ENCODE peak calls at places on chromosomes 7 and 10, in four cellular contexts. Y is tibial artery, O is lung, U is ovary. E is an unnamed sample. For H3K4me1, the result is how much of the 10 kb centered on the place peaks cover.

GRCh38 chr10:91300011-91300575 is 79.6 kb downstream of the PCGF5 start:
- DNase-seq in O (no peak), U (no peak), Y (no peak), E (no peak)

GRCh38 chr7:102152672-102153585 is 133.7 kb upstream of the SH2B2 start:
- DNase-seq in Y (no peak), U (no peak), O (peak), E (peak)

GRCh38 chr7:24574365-24574764 is 1.1 kb downstream of the PALS2 start:
- DNase-seq in U (no peak), O (no peak), Y (no peak), E (peak)

GRCh38 chr10:72260588-72261322 is 13.0 kb upstream of the DDIT4 start:
- DNase-seq in U (peak), Y (peak), O (peak), E (peak)

GRCh38 chr10:8183241-8183704 is 128.8 kb downstream of the GATA3 start:
- DNase-seq in U (no peak), Y (no peak), O (no peak), E (peak)

GRCh38 chr10:99337261-99337905 is 8.2 kb downstream of the CNNM1 start:
- DNase-seq in U (no peak), Y (no peak), O (no peak), E (peak)

GRCh38 chr7:1244701-1245526 is 12.2 kb downstream of the UNCX start:
- DNase-seq in U (no peak), Y (no peak), O (no peak), E (no peak)

GRCh38 chr10:27506280-27506679 is 2.2 kb downstream of the RAB18 start:
- DNase-seq in U (no peak), Y (no peak), O (no peak), E (no peak)

GRCh38 chr10:98150544-98150943 is 16.1 kb downstream of the R3HCC1L start:
- DNase-seq in Y (no peak), O (no peak), U (no peak), E (no peak)

GRCh38 chr10:26931223-26931622 is 70.5 kb upstream of the ABI1 start:
- DNase-seq in U (no peak), O (no peak), Y (no peak), E (peak)

GRCh38 chr7:132065193-132065972 is 509.0 kb upstream of the PODXL start:
- DNase-seq in Y (peak), O (peak), U (peak), E (peak)

GRCh38 chr10:47090903-47091302 is 179.7 kb downstream of the PTPN20 start:
- DNase-seq in O (no peak), Y (no peak), U (no peak), E (no peak)

GRCh38 chr10:102195301-102195870 is 30.7 kb upstream of the ELOVL3 start:
- DNase-seq in O (no peak), Y (no peak), U (no peak), E (no peak)

GRCh38 chr7:92622680-92623079 is 32.5 kb upstream of the FAM133B start:
- DNase-seq in Y (no peak), U (no peak), O (no peak), E (no peak)

GRCh38 chr7:95690367-95690947 is 81.9 kb upstream of the DYNC1I1 start:
- DNase-seq in Y (no peak), U (no peak), O (no peak), E (peak)

GRCh38 chr10:63901228-63901627 is 380.0 kb downstream of the REEP3 start:
- DNase-seq in U (no peak), Y (no peak), O (no peak), E (no peak)

GRCh38 chr10:109062371-109062770 is 860.9 kb downstream of the XPNPEP1 start:
- DNase-seq in Y (no peak), O (no peak), U (no peak), E (no peak)

GRCh38 chr10:97858001-97858439 is 8.4 kb downstream of the GOLGA7B start:
- DNase-seq in U (no peak), O (no peak), Y (no peak), E (peak)

GRCh38 chr7:149375234-149376008 is 85.4 kb downstream of the ZNF777 start:
- DNase-seq in O (no peak), Y (no peak), U (no peak), E (no peak)

GRCh38 chr7:149379625-149380024 is 81.2 kb downstream of the ZNF777 start:
- DNase-seq in O (no peak), Y (no peak), U (no peak), E (no peak)

GRCh38 chr7:149385195-149385955 is 75.5 kb downstream of the ZNF777 start:
- DNase-seq in Y (no peak), O (no peak), U (no peak), E (peak)

GRCh38 chr7:149377386-149377785 is 83.5 kb downstream of the ZNF777 start:
- DNase-seq in O (no peak), U (no peak), Y (no peak), E (no peak)

GRCh38 chr7:149381245-149381644 is 79.6 kb downstream of the ZNF777 start:
- DNase-seq in U (no peak), Y (no peak), O (no peak), E (no peak)
- TF ChIP-seq CTCF in U (no peak), Y (no peak), O (no peak), E (no peak)

GRCh38 chr7:130998993-130999602 is 265.1 kb upstream of the KLF14 start:
- DNase-seq in Y (no peak), U (no peak), O (no peak), E (no peak)

GRCh38 chr7:130994378-130995115 is 260.5 kb upstream of the KLF14 start:
- DNase-seq in U (peak), Y (peak), O (no peak), E (no peak)

GRCh38 chr7:130995252-130996081 is 261.5 kb upstream of the KLF14 start:
- DNase-seq in O (no peak), U (no peak), Y (no peak), E (no peak)

GRCh38 chr7:130996205-130996840 is 262.3 kb upstream of the KLF14 start:
- DNase-seq in U (no peak), Y (no peak), O (no peak), E (no peak)

DNA sequence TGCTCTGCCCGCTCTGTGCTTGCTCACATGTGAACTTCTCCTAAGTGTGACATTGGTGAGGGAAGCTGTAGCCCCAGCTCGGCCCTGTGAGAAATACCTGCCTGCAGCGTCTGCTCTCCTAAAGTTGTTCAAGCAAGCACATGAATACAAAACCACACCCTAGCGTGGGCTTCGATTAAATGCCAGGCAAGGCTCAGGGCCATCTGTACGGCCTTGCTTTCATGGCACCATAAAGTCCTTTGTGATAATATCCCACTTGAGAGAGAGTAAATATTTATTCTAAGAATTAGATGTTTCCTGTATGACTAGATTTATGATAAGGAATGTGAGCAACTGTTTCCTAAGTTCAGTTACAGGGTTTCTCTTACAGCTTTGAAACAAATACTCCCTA is 262.8 kb upstream of the KLF14 start:
- DNase-seq in U (no peak), O (peak), Y (no peak), E (peak)
- H3K4me1 ChIP-seq in U (under half), O (under half), Y (half or more), E (under half)

DNA sequence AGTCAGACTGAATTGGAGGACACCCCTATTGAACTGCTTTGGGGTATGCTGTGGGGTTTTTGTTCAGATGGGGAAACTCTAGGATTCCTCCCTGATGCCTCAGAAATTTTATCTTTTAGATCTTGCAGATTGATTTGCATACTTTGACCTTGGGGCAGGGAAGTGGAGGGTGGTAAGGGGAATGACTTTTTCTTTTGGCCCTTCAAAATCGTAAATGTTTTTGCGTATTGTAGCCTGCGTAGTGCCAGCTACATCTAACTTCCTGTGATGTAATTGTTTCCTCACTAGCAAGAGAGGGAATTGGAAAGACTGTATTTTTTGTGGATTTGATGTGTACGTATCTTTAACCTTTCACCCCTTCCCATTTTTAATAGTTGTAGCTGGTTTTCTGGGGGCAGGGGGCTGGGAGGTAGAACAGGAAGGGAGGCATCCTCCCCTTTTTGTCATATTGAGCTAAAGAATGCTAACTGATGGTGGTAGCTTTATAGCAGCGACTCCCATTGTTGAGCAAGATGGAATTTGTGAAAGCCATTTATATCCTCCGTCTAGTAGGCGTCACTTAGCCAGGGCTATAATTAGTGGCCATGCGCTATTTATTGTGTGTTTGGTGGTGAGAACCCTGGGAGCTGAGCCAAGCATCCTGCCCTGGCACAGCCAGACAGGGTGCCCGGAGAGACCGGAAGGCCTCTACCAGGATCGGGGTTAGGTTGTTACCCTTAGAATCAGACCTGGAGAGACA is 11.3 kb downstream of the DUSP5 start:
- DNase-seq in U (no peak), Y (no peak), O (no peak), E (no peak)
- TF ChIP-seq CTCF in U (no peak), Y (no peak), O (no peak), E (no peak)

DNA sequence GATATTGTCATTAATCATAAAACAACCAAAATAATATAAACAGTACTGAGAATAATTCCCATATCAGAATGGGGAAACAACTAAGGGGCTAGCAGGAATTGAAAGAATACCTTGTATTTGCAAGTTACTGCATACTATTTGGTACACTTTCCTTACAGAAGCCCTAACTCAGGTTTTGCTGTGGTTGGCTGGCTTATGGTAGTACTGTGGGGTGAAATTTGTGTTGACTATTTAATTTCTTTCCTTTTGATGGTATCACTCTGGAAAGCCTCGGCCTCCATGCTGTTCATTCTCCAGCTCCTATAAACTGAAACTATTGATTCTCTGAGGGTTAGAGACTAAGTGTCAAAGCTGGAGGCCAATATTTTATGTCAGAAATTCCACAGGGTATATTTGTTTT is 13.6 kb downstream of the SKIDA1 start:
- DNase-seq in O (no peak), Y (no peak), U (no peak), E (no peak)
- H3K4me1 ChIP-seq in O (under half), Y (under half), U (under half), E (half or more)

GRCh38 chr10:124346831-124347230 is 71.9 kb downstream of the OAT start:
- DNase-seq in Y (peak), O (no peak), U (no peak), E (no peak)

GRCh38 chr10:124349231-124349992 is 69.3 kb downstream of the OAT start:
- DNase-seq in O (no peak), Y (peak), U (no peak), E (no peak)

GRCh38 chr10:124349993-124350280 is 68.8 kb downstream of the OAT start:
- DNase-seq in Y (no peak), O (no peak), U (no peak), E (no peak)

GRCh38 chr10:124348801-124349200 is 69.9 kb downstream of the OAT start:
- DNase-seq in U (no peak), Y (no peak), O (no peak), E (no peak)

GRCh38 chr10:124347956-124348355 is 70.8 kb downstream of the OAT start:
- DNase-seq in O (no peak), Y (peak), U (no peak), E (no peak)
- TF ChIP-seq CTCF in O (no peak), Y (no peak), U (no peak), E (peak)

GRCh38 chr7:48091506-48092433 is 2.7 kb downstream of the UPP1 start:
- DNase-seq in O (no peak), Y (no peak), U (no peak), E (no peak)

GRCh38 chr7:48096273-48096672 is 7.2 kb downstream of the UPP1 start:
- DNase-seq in O (no peak), Y (no peak), U (no peak), E (no peak)

GRCh38 chr7:48098846-48099245 is 9.8 kb downstream of the UPP1 start:
- DNase-seq in O (no peak), Y (no peak), U (no peak), E (no peak)

GRCh38 chr7:48097511-48098231 is 8.6 kb downstream of the UPP1 start:
- DNase-seq in O (no peak), U (no peak), Y (no peak), E (no peak)

DNA sequence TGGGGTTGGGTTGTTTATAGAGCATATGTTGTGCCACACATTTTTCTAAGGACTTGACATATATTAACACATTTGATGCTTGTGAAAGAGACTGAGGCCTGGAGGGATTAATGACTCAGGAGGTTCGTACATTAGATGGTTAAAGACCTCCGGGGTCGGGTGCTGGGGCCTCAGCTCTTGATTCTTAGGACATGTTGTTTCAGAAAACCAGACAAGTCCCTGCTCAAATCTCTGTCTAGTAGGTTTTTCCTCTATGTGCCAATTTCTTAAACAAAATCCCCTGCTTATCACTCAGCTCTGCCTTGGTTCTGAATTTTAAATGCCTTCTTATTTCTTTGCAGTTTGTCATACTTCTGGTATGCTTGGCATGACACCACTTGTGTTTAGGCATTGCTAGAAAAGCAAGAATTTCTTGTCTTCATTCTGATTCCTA is 5.8 kb downstream of the UPP1 start:
- DNase-seq in Y (no peak), U (no peak), O (no peak), E (peak)
- H3K4me1 ChIP-seq in Y (under half), U (under half), O (under half), E (under half)